ENCODE peak calls at places on chromosome 3, in five cellular contexts. P is NCI-H146; L is NCI-H345; Y is aorta; E is activated T-helper 1 cell treated with anti-CD3 and anti-CD28 coated beads, Interleukin-12 subunit alpha, Interleukin-12 subunit beta, Interleukin-2, Interleukin-4 antibody, amounts not matched to agents 30 ng/mL and 10 ng/mL and 1 ng/mL, durations not matched to agents 14 hours and 24 hours and 36 hours. O is an unnamed sample.

GRCh38 chr3:8328971-8329370 is 172.7 kb upstream of the LMCD1 start:
- DNase-seq in Y (no peak), L (peak; percentile 43), P (peak; percentile 2), E (no peak), O (no peak)

GRCh38 chr3:193982258-193982659 is 153.7 kb upstream of the HES1 start:
- DNase-seq in Y (peak; percentile 90), E (no peak), P (no peak), L (no peak), O (peak; percentile 92)

GRCh38 chr3:177300039-177300833 is 103.0 kb upstream of the TBL1XR1 start:
- DNase-seq in P (peak; percentile 31), L (no peak), E (no peak), Y (no peak), O (peak; percentile 86)

GRCh38 chr3:143471705-143472104 is 352.1 kb downstream of the CHST2 start:
- DNase-seq in L (no peak), P (peak; percentile 23), E (no peak), Y (no peak), O (no peak)

GRCh38 chr3:27194494-27194893 is 174.7 kb downstream of the NEK10 start:
- DNase-seq in E (no peak), P (no peak), L (no peak), Y (no peak), O (no peak)

GRCh38 chr3:138234401-138235179 is 47.5 kb downstream of the ARMC8 start:
- DNase-seq in P (no peak), Y (no peak), L (no peak), E (no peak), O (no peak)

GRCh38 chr3:151351216-151351615 is 21.9 kb upstream of the P2RY13 start:
- DNase-seq in L (no peak), P (no peak), Y (no peak), E (no peak), O (no peak)

GRCh38 chr3:9782777-9783176 is 9.5 kb downstream of the TADA3 start:
- DNase-seq in Y (no peak), P (no peak), L (no peak), E (no peak), O (no peak)

GRCh38 chr3:11154953-11155325 is 646 bp downstream of the HRH1 start:
- DNase-seq in Y (no peak), E (no peak), P (no peak), L (peak; percentile 30), O (no peak)

GRCh38 chr3:194367992-194368841 is 1.3 kb downstream of the LRRC15 start:
- DNase-seq in P (no peak), L (no peak), Y (no peak), E (no peak), O (no peak)

GRCh38 chr3:72301779-72302178 is 516.8 kb upstream of the PROK2 start:
- DNase-seq in E (no peak), L (no peak), Y (no peak), P (no peak), O (peak; percentile 30)

GRCh38 chr3:126355777-126356372 is 1.3 kb downstream of the KLF15 start:
- DNase-seq in Y (peak; percentile 98), L (no peak), P (peak; percentile 81), E (no peak), O (peak; percentile 83)

GRCh38 chr3:42505849-42506410 is 3.5 kb downstream of the VIPR1 start:
- DNase-seq in Y (peak; percentile 39), L (no peak), E (no peak), P (no peak), O (peak; percentile 19)

GRCh38 chr3:46574263-46574662 is 8.2 kb upstream of the LRRC2 start:
- DNase-seq in E (no peak), L (peak; percentile 17), P (peak; percentile 65), Y (no peak), O (no peak)

GRCh38 chr3:173583496-173583895 is 186.0 kb downstream of the NLGN1 start:
- DNase-seq in L (no peak), Y (no peak), E (no peak), P (no peak), O (no peak)

GRCh38 chr3:197522183-197522715 is 33.5 kb downstream of the BDH1 start:
- DNase-seq in P (no peak), E (no peak), Y (peak; percentile 77), L (no peak), O (peak; percentile 91)

GRCh38 chr3:13714251-13714916 is 165.5 kb downstream of the FBLN2 start:
- DNase-seq in L (no peak), P (no peak), E (no peak), Y (peak; percentile 26), O (no peak)

GRCh38 chr3:173411288-173412064 is 13.9 kb downstream of the NLGN1 start:
- DNase-seq in Y (no peak), E (no peak), P (peak; percentile 66), L (no peak), O (peak; percentile 18)

GRCh38 chr3:161008086-161008485 is 97.1 kb downstream of the B3GALNT1 start:
- DNase-seq in P (no peak), Y (no peak), L (no peak), E (no peak), O (no peak)

GRCh38 chr3:128316456-128316855 is 150.2 kb downstream of the DNAJB8 start:
- DNase-seq in P (no peak), L (no peak), Y (no peak), E (peak; percentile 26), O (peak; percentile 21)

GRCh38 chr3:194220776-194221735 is 85.1 kb downstream of the HES1 start:
- DNase-seq in E (no peak), L (no peak), Y (no peak), P (no peak), O (no peak)

GRCh38 chr3:179768080-179768479 is 115.2 kb downstream of the USP13 start:
- DNase-seq in E (no peak), L (peak; percentile 28), P (peak; percentile 22), Y (no peak), O (peak; percentile 35)

GRCh38 chr3:174028673-174029072 is 631.1 kb downstream of the NLGN1 start:
- DNase-seq in P (no peak), L (no peak), E (no peak), Y (no peak), O (no peak)

O was measured in colonic mucosa.